ENCODE peak calls at places on chromosomes 16 and 17, in four cellular contexts. Y is MM.1S, D is HCT116, B is hepatocyte. L is an unnamed sample. For H4K20me1, the result is how much of the 10 kb centered on the place peaks cover.

GRCh38 chr17:20281860-20282259 is 185.5 kb downstream of the LGALS9B start:
- DNase-seq in D (no peak), B (no peak), Y (no peak), L (no peak)

GRCh38 chr16:84726670-84727467 is 27.1 kb downstream of the USP10 start:
- DNase-seq in B (no peak), D (no peak), Y (no peak), L (no peak)

GRCh38 chr17:38724337-38724988 is 5.7 kb upstream of the CISD3 start:
- DNase-seq in D (no peak), Y (no peak), B (no peak), L (no peak)

GRCh38 chr16:20798364-20798763 is 7.9 kb downstream of the ERI2 start:
- DNase-seq in B (no peak), D (no peak), Y (no peak), L (peak)

GRCh38 chr17:8153550-8153956 is 1.3 kb upstream of the PER1 start:
- DNase-seq in B (peak), D (no peak), Y (no peak), L (peak)

GRCh38 chr16:50309527-50310307 is 43.4 kb downstream of the ADCY7 start:
- DNase-seq in Y (no peak), B (peak), D (no peak), L (no peak)

GRCh38 chr17:35743911-35744328 is 9.1 kb downstream of the GAS2L2 start:
- DNase-seq in B (peak), D (no peak), Y (no peak), L (peak)

GRCh38 chr17:31320791-31321190 is 631 bp downstream of the EVI2A start:
- DNase-seq in D (no peak), B (no peak), Y (peak), L (no peak)

GRCh38 chr17:72370819-72371218 is 250.0 kb downstream of the SOX9 start:
- DNase-seq in D (no peak), Y (no peak), B (no peak), L (peak)

GRCh38 chr17:66509913-66510312 is 207.5 kb downstream of the PRKCA start:
- DNase-seq in Y (no peak), D (no peak), B (no peak), L (no peak)

GRCh38 chr17:47729486-47729885 is 3.5 kb upstream of the TBX21 start:
- DNase-seq in B (no peak), D (no peak), Y (no peak), L (no peak)

GRCh38 chr16:73735954-73736353 is 560.7 kb upstream of the PSMD7 start:
- DNase-seq in Y (no peak), B (no peak), D (no peak), L (no peak)

GRCh38 chr17:52465407-52465806 is 306.9 kb upstream of the CA10 start:
- DNase-seq in D (no peak), B (no peak), Y (no peak), L (no peak)

GRCh38 chr16:15907863-15908478 is 19.6 kb upstream of the CEP20 start:
- DNase-seq in D (peak), Y (peak), B (peak), L (peak)

GRCh38 chr16:79509221-79509631 is 91.3 kb downstream of the MAF start:
- DNase-seq in Y (no peak), D (no peak), B (no peak), L (no peak)

GRCh38 chr16:81251871-81252270 is 13.4 kb downstream of the BCO1 start:
- DNase-seq in Y (no peak), B (peak), D (no peak), L (no peak)

GRCh38 chr17:65193305-65194293 is 56.4 kb downstream of the RGS9 start:
- DNase-seq in Y (no peak), D (no peak), B (no peak), L (no peak)

GRCh38 chr17:49401971-49402491 is 12.7 kb downstream of the PHB1 start:
- DNase-seq in Y (no peak), D (no peak), B (no peak), L (no peak)

GRCh38 chr16:48231675-48232214 is 12.4 kb upstream of the LONP2 start:
- DNase-seq in D (peak), Y (peak), B (peak), L (peak)

GRCh38 chr16:31899505-31899904 is 25.9 kb downstream of the ZNF267 start:
- DNase-seq in D (no peak), B (no peak), Y (no peak), L (no peak)

GRCh38 chr16:48865511-48865910 is 255.5 kb upstream of the N4BP1 start:
- DNase-seq in Y (no peak), B (no peak), D (no peak), L (no peak)

GRCh38 chr17:67831268-67831667 is 6.0 kb downstream of the BPTF start:
- DNase-seq in D (no peak), Y (no peak), B (no peak), L (peak)
- H4K20me1 ChIP-seq in D (under half), Y (under half), B (half or more), L (half or more)

DNA sequence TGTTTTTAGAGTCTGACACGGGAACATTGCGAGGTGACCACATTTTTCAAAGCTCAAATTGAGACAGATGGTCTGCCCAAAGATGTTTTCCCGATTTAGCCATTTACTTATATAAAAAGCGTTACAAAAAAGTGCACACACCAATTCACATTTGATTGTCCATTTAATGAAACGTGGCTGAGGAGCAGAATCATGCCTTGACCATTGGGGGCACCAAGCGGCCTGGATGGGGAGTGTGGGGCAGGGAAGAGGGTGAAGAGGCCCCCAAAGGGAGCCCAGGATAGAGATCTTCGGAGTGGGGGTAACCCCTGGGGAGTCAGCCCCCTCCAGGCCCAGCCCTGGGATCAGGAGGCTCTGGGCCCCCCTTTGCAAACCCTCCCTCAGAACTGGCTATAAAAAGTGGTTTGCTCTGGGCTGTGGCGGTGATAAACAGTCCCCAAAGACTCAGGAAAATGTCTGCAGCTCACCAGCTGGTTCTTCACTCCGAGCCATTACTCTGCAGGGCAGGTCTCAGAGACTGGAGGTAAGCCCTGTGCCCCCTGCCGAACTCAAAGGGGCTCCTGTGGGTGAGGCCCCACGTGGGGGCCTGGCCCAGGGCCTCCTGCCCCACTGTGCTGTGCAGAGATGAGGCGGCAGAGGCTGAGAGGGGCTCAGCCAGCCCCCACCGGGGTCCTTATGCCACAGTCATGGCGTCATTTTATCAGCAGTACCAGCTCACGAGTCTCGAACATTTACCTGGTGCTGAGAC is 105.9 kb upstream of the SEC14L1 start:
- DNase-seq in D (no peak), Y (no peak), B (no peak), L (no peak)
- TF ChIP-seq CTCF in D (no peak), Y (no peak), B (no peak), L (no peak)

GRCh38 chr16:89700649-89701424 is 668 bp downstream of the SPATA2L start:
- DNase-seq in B (peak), Y (peak), D (no peak), L (peak)
- TF ChIP-seq EZH2phosphoT487 in B (no peak), Y (no peak), D (no peak), L (no peak)

DNA sequence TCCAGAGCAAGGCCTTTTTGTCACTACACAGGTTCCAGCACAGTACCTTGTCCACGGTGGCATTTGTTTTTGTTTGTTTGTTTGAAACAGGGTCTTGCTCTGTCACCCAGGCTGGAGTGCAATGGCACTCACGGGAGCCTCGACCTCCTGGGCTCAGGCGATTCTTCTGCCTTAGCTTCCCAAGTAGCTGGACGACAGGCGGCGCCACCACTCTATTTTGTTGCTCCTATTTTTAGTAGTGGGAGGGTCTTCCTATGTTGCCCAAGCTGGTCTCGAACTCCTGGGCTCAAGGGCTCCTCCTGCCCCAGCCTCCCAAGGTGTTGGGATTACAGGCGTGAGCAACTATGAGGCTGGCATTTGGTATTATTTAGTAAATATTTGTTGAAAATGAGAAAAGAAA is 10.3 kb downstream of the MRC2 start:
- DNase-seq in D (peak), B (no peak), Y (no peak), L (no peak)
- H4K20me1 ChIP-seq in D (under half), B (under half), Y (under half), L (under half)